ENCODE peak calls at places on chromosomes 2 and 18, in seven cellular contexts. B is NCI-H1417, M is amygdala, W is astrocyte of the hippocampus, S is small intestine, R is K562, K is HuH-7.5. P is an unnamed sample.

GRCh38 chr2:72427022-72427861 is 279.6 kb upstream of the CYP26B1 start:
- DNase-seq in B (no peak), M (no peak), W (no peak), S (no peak), R (no peak), K (no peak), P (no peak)

GRCh38 chr2:147135401-147135800 is 709.4 kb upstream of the ACVR2A start:
- DNase-seq in B (no peak), M (no peak), W (no peak), S (no peak), R (no peak), K (no peak), P (no peak)

GRCh38 chr18:33746261-33746660 is 168.2 kb downstream of the ASXL3 start:
- DNase-seq in B (no peak), M (no peak), W (no peak), S (no peak), R (no peak), K (no peak), P (no peak)

GRCh38 chr2:241695676-241696075 is 6.2 kb upstream of the ING5 start:
- DNase-seq in B (no peak), M (no peak), W (no peak), S (no peak), R (no peak), K (no peak), P (no peak)

GRCh38 chr2:70902067-70902442 is 33.6 kb upstream of the ATP6V1B1 start:
- DNase-seq in B (no peak), M (no peak), W (no peak), S (no peak), R (no peak), K (no peak), P (no peak)

GRCh38 chr2:233802132-233802815 is 24.1 kb downstream of the MROH2A start:
- DNase-seq in B (no peak), M (no peak), W (no peak), S (no peak), R (no peak), K (no peak), P (no peak)

GRCh38 chr2:107374261-107374660 is 452.4 kb upstream of the RGPD4 start:
- DNase-seq in B (peak), M (no peak), W (no peak), S (no peak), R (no peak), K (no peak), P (no peak)

GRCh38 chr18:6561029-6561861 is 146.5 kb upstream of the L3MBTL4 start:
- DNase-seq in B (no peak), M (no peak), W (peak), S (no peak), R (peak), K (no peak), P (peak)

GRCh38 chr2:170966648-170967396 is 37.8 kb downstream of the GORASP2 start:
- DNase-seq in B (no peak), M (no peak), W (peak), S (no peak), R (peak), K (no peak), P (no peak)

GRCh38 chr2:191486584-191487320 is 191.2 kb upstream of the NABP1 start:
- DNase-seq in B (no peak), M (no peak), W (peak), S (peak), R (no peak), K (no peak), P (no peak)

GRCh38 chr2:178025551-178026185 is 46.9 kb downstream of the PDE11A start:
- DNase-seq in B (no peak), M (no peak), W (no peak), S (no peak), R (no peak), K (no peak), P (no peak)

GRCh38 chr2:186590538-186591441 is 934 bp downstream of the ITGAV start:
- DNase-seq in B (peak), M (no peak), W (peak), S (peak), R (peak), K (no peak), P (peak)

GRCh38 chr2:53035153-53035552 is 732.5 kb upstream of the CHAC2 start:
- DNase-seq in B (no peak), M (no peak), W (no peak), S (no peak), R (no peak), K (no peak), P (no peak)

GRCh38 chr2:62447411-62447810 is 58.6 kb downstream of the TMEM17 start:
- DNase-seq in B (no peak), M (no peak), W (no peak), S (no peak), R (no peak), K (no peak), P (no peak)

GRCh38 chr18:11327656-11328055 is 178.3 kb upstream of the PIEZO2 start:
- DNase-seq in B (no peak), M (no peak), W (peak), S (no peak), R (no peak), K (no peak), P (no peak)

GRCh38 chr2:214550774-214551173 is 139.9 kb downstream of the VWC2L start:
- DNase-seq in B (no peak), M (no peak), W (no peak), S (no peak), R (no peak), K (no peak), P (no peak)

GRCh38 chr18:74524097-74524496 is 10.2 kb upstream of the CNDP1 start:
- DNase-seq in B (peak), M (no peak), W (peak), S (peak), R (no peak), K (no peak), P (no peak)